ENCODE peak calls at places on chromosomes 7 and 10, in eight cellular contexts. R is GM12878, T is neural progenitor cell, S is transverse colon, U is stomach, J is testis, K is small intestine, F is heart right ventricle. M is an unnamed sample. For H3K4me1 and H3K36me3, the result is how much of the 10 kb centered on the place peaks cover.

GRCh38 chr10:35612385-35613106 is 7.4 kb downstream of the GJD4 start:
- DNase-seq in R (no peak), T (no peak), S (no peak), U (no peak), J (no peak), K (no peak), F (no peak), M (no peak)

GRCh38 chr10:72254891-72255568 is 18.7 kb upstream of the DDIT4 start:
- DNase-seq in R (no peak), T (peak), S (peak), U (peak), J (peak), K (peak), F (peak), M (peak)

GRCh38 chr7:47887016-47887640 is 61.1 kb downstream of the PKD1L1 start:
- DNase-seq in R (no peak), T (no peak), S (no peak), U (no peak), J (peak), K (no peak), F (no peak), M (no peak)

GRCh38 chr10:99520040-99520803 is 12.5 kb upstream of the NKX2-3 start:
- DNase-seq in R (no peak), T (peak), S (peak), U (no peak), J (no peak), K (no peak), F (no peak), M (no peak)

GRCh38 chr10:4333474-4333894 is 492.5 kb upstream of the AKR1E2 start:
- DNase-seq in R (no peak), T (no peak), S (no peak), U (no peak), J (no peak), K (no peak), F (no peak), M (no peak)

GRCh38 chr7:135597181-135597925 is 39.6 kb downstream of the NUP205 start:
- DNase-seq in R (no peak), T (no peak), S (no peak), U (no peak), J (no peak), K (no peak), F (no peak), M (no peak)

GRCh38 chr7:36070230-36070629 is 82.8 kb upstream of the EEPD1 start:
- DNase-seq in R (no peak), T (no peak), S (no peak), U (no peak), J (no peak), K (no peak), F (no peak), M (no peak)

GRCh38 chr10:12322583-12323131 is 26.7 kb upstream of the CAMK1D start:
- DNase-seq in R (no peak), T (no peak), S (no peak), U (no peak), J (no peak), K (no peak), F (no peak), M (no peak)

GRCh38 chr7:124459101-124460052 is 306.2 kb downstream of the GPR37 start:
- DNase-seq in R (no peak), T (no peak), S (no peak), U (no peak), J (no peak), K (no peak), F (no peak), M (no peak)

GRCh38 chr7:41573017-41573416 is 129.9 kb downstream of the INHBA start:
- DNase-seq in R (no peak), T (no peak), S (no peak), U (no peak), J (no peak), K (no peak), F (no peak), M (no peak)

GRCh38 chr10:70324341-70324861 is 40.6 kb upstream of the NPFFR1 start:
- DNase-seq in R (no peak), T (peak), S (no peak), U (no peak), J (peak), K (no peak), F (peak), M (peak)

GRCh38 chr7:155665957-155666287 is 21.5 kb downstream of the RBM33 start:
- DNase-seq in R (no peak), T (no peak), S (no peak), U (no peak), J (no peak), K (no peak), F (no peak), M (no peak)

GRCh38 chr7:16739863-16740622 is 13.5 kb upstream of the TSPAN13 start:
- DNase-seq in R (no peak), T (no peak), S (peak), U (no peak), J (peak), K (peak), F (peak), M (no peak)

GRCh38 chr7:114656471-114656870 is 241.9 kb downstream of the FOXP2 start:
- DNase-seq in R (no peak), T (no peak), S (no peak), U (no peak), J (no peak), K (no peak), F (no peak), M (no peak)

GRCh38 chr10:28768227-28768626 is 90.9 kb downstream of the BAMBI start:
- DNase-seq in R (no peak), T (peak), S (no peak), U (no peak), J (no peak), K (no peak), F (no peak), M (no peak)

GRCh38 chr10:50362547-50363125 is 111.3 kb upstream of the ASAH2 start:
- DNase-seq in R (peak), T (no peak), S (no peak), U (no peak), J (no peak), K (no peak), F (no peak), M (no peak)

GRCh38 chr10:121157998-121158397 is 306.8 kb downstream of the WDR11 start:
- DNase-seq in R (no peak), T (no peak), S (peak), U (peak), J (no peak), K (peak), F (peak), M (peak)

GRCh38 chr10:64115471-64115870 is 594.3 kb downstream of the REEP3 start:
- DNase-seq in R (no peak), T (no peak), S (no peak), U (no peak), J (no peak), K (no peak), F (no peak), M (no peak)

GRCh38 chr7:100891555-100891954 is 2.0 kb upstream of the UFSP1 start:
- DNase-seq in R (no peak), T (no peak), S (no peak), U (no peak), J (no peak), K (no peak), F (no peak), M (no peak)
- H3K27ac ChIP-seq in R (no peak), T (no peak), S (no peak), U (no peak), J (no peak), K (peak), F (no peak), M (no peak)

DNA sequence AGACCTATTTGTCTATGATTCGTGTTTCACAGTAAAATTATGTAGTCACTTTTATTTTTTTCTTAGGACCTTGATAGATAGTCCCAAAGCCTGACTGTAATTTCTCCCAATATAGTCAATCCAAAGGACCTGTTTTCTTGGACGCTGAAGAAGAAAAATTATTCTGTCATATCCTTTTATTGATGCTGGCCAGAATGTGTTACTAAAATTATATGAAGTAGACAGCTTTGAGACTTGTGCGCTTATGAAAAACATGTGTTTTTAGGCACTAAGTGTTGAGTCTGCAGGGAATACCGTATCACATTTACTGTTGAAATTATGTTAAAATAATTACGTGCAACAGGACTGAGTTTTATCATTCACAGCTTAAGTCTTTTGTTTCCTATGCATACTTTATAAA is 17.9 kb downstream of the TES start:
- DNase-seq in R (no peak), T (no peak), S (no peak), U (no peak), J (no peak), K (no peak), F (no peak), M (no peak)
- H3K4me1 ChIP-seq in R (under half), T (under half), S (half or more), U (under half), J (under half), K (under half), F (under half), M (half or more)

DNA sequence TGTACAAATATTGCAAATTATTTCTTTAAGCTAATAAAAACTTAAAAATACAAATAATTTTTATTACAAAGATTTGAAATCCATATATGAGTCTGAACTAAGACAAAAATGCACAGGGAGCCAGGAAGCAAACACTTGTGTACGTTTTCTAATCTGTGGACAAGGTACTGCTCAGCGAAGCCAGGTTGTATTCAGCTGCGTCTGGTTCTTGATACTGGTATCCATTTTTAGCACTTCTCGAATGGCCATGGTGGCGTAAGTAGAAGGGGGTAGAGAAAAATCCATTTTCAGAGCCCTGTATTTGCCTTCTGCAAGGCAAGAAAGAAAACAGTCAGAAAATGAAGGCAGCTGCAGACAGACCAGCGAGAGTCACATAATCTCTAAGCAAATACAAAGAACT is 64.5 kb downstream of the PUS7 start:
- DNase-seq in R (no peak), T (no peak), S (no peak), U (no peak), J (no peak), K (no peak), F (no peak), M (no peak)
- H3K36me3 ChIP-seq in R (under half), T (under half), S (under half), U (half or more), J (under half), K (under half), F (under half), M (under half)

DNA sequence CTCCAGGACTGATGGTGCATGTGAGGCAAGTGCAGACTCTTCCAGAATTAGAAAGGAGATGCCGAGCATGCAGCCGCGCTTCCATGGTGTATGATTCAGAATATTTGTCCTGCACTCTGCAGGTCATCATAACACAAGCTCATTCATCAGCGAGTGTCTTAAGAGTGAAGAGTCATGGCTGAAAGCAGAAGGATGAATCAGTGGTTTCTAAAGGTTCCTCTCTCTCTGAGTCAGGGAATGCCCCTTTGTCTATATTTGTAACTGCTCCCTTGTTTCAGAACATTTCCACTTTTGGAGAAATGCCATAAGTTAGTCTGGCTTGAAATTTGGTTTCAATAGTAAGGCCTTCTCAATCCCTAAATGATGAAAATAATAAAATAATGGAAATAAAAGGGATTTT is 52.3 kb downstream of the HECW1 start:
- DNase-seq in R (peak), T (no peak), S (no peak), U (no peak), J (no peak), K (no peak), F (no peak), M (no peak)
- H3K27ac ChIP-seq in R (peak), T (no peak), S (no peak), U (no peak), J (no peak), K (no peak), F (no peak), M (no peak)

GRCh38 chr10:5618829-5619228 is 47.6 kb downstream of the ASB13 start:
- DNase-seq in R (no peak), T (no peak), S (no peak), U (no peak), J (peak), K (no peak), F (no peak), M (peak)
- H3K4me1 ChIP-seq in R (under half), T (under half), S (under half), U (under half), J (under half), K (under half), F (under half), M (under half)

GRCh38 chr10:108872854-108873253 is 1050.5 kb downstream of the XPNPEP1 start:
- DNase-seq in R (no peak), T (no peak), S (no peak), U (no peak), J (no peak), K (no peak), F (no peak), M (no peak)

GRCh38 chr10:108868881-108869280 is 1054.4 kb downstream of the XPNPEP1 start:
- DNase-seq in R (no peak), T (no peak), S (no peak), U (no peak), J (no peak), K (no peak), F (no peak), M (no peak)
- H3K36me3 ChIP-seq in R (under half), T (under half), S (under half), U (under half), J (under half), K (under half), F (under half), M (under half)